ENCODE peak calls at places on chromosomes 1 and 21, in six cellular contexts. B is substantia nigra, D is fibroblast of lung, A is stomach, W is A673, L is cardiac muscle cell. S is an unnamed sample.

GRCh38 chr1:30668546-30669327 is 54.6 kb downstream of the MATN1 start:
- DNase-seq in B (no peak), D (peak), A (no peak), W (no peak), L (no peak), S (no peak)

GRCh38 chr1:173347276-173347675 is 129.9 kb upstream of the PRDX6 start:
- DNase-seq in B (no peak), D (no peak), A (no peak), W (no peak), L (no peak), S (no peak)

GRCh38 chr1:85550784-85551516 is 29.6 kb upstream of the CCN1 start:
- DNase-seq in B (no peak), D (peak), A (no peak), W (no peak), L (no peak), S (peak)

GRCh38 chr21:38119793-38120192 is 137.0 kb upstream of the KCNJ15 start:
- DNase-seq in B (no peak), D (no peak), A (no peak), W (no peak), L (no peak), S (no peak)

GRCh38 chr1:118223426-118223825 is 38.4 kb upstream of the SPAG17 start:
- DNase-seq in B (peak), D (no peak), A (no peak), W (peak), L (peak), S (no peak)

GRCh38 chr1:16051039-16051438 is 7.5 kb downstream of the CLCNKB start:
- DNase-seq in B (no peak), D (no peak), A (no peak), W (no peak), L (no peak), S (no peak)

GRCh38 chr1:186155594-186155993 is 219.5 kb downstream of the TPR start:
- DNase-seq in B (no peak), D (peak), A (no peak), W (peak), L (peak), S (peak)

GRCh38 chr21:43758132-43758619 is 17.9 kb downstream of the CSTB start:
- DNase-seq in B (no peak), D (peak), A (no peak), W (no peak), L (peak), S (no peak)

GRCh38 chr1:54705153-54705552 is 10.5 kb upstream of the TTC4 start:
- DNase-seq in B (no peak), D (no peak), A (no peak), W (no peak), L (peak), S (no peak)

GRCh38 chr1:155961937-155962336 is 16.4 kb downstream of the ARHGEF2 start:
- DNase-seq in B (no peak), D (peak), A (peak), W (peak), L (peak), S (peak)

GRCh38 chr1:156090138-156090821 is 8.0 kb upstream of the MEX3A start:
- DNase-seq in B (no peak), D (no peak), A (no peak), W (no peak), L (no peak), S (no peak)

GRCh38 chr1:170470121-170470520 is 61.8 kb upstream of the GORAB start:
- DNase-seq in B (no peak), D (no peak), A (no peak), W (no peak), L (no peak), S (no peak)

GRCh38 chr1:41534181-41535076 is 49.9 kb upstream of the EDN2 start:
- DNase-seq in B (no peak), D (no peak), A (no peak), W (no peak), L (no peak), S (no peak)

GRCh38 chr1:90198616-90199015 is 203.7 kb downstream of the ZNF326 start:
- DNase-seq in B (no peak), D (no peak), A (no peak), W (no peak), L (no peak), S (no peak)

GRCh38 chr1:34825455-34826081 is 32.8 kb downstream of the GJA4 start:
- DNase-seq in B (no peak), D (no peak), A (peak), W (no peak), L (no peak), S (no peak)

GRCh38 chr1:182784556-182785171 is 4.9 kb upstream of the NPL start:
- DNase-seq in B (no peak), D (peak), A (no peak), W (peak), L (peak), S (no peak)

GRCh38 chr1:185091480-185091879 is 46.1 kb downstream of the RNF2 start:
- DNase-seq in B (no peak), D (no peak), A (no peak), W (no peak), L (no peak), S (no peak)

GRCh38 chr1:11044849-11045427 is 2.1 kb downstream of the MASP2 start:
- DNase-seq in B (no peak), D (no peak), A (no peak), W (no peak), L (no peak), S (no peak)

GRCh38 chr21:27043377-27043776 is 76.5 kb upstream of the ADAMTS5 start:
- DNase-seq in B (no peak), D (no peak), A (no peak), W (no peak), L (no peak), S (no peak)

GRCh38 chr1:192889082-192889481 is 80.2 kb downstream of the RGS2 start:
- DNase-seq in B (no peak), D (no peak), A (no peak), W (no peak), L (no peak), S (no peak)

GRCh38 chr1:6260961-6261614 is at the start of gene GPR153:
- DNase-seq in B (no peak), D (peak), A (peak), W (peak), L (peak), S (no peak)

GRCh38 chr1:243345205-243345604 is 89.4 kb downstream of the SDCCAG8 start:
- DNase-seq in B (peak), D (peak), A (no peak), W (peak), L (peak), S (no peak)

GRCh38 chr1:40315795-40316594 is 1.1 kb downstream of the COL9A2 start:
- DNase-seq in B (peak), D (no peak), A (no peak), W (peak), L (peak), S (no peak)

GRCh38 chr1:2966940-2967725 is 54.1 kb upstream of the ACTRT2 start:
- DNase-seq in B (peak), D (no peak), A (no peak), W (no peak), L (no peak), S (no peak)

GRCh38 chr1:224340711-224341384 is 10.9 kb upstream of the NVL start:
- DNase-seq in B (no peak), D (peak), A (peak), W (peak), L (peak), S (no peak)

GRCh38 chr1:45146833-45147232 is 59.6 kb downstream of the ZSWIM5 start:
- DNase-seq in B (no peak), D (no peak), A (no peak), W (no peak), L (no peak), S (no peak)

GRCh38 chr1:72241397-72241796 is 40.9 kb downstream of the NEGR1 start:
- DNase-seq in B (no peak), D (no peak), A (no peak), W (no peak), L (no peak), S (peak)

GRCh38 chr1:210446479-210446878 is 117.8 kb downstream of the HHAT start:
- DNase-seq in B (no peak), D (no peak), A (no peak), W (peak), L (no peak), S (no peak)

GRCh38 chr1:228332797-228333738 is 73.6 kb downstream of the TRIM11 start:
- DNase-seq in B (no peak), D (no peak), A (peak), W (no peak), L (no peak), S (no peak)

GRCh38 chr21:34227386-34227852 is 136.4 kb upstream of the KCNE2 start:
- DNase-seq in B (no peak), D (peak), A (no peak), W (no peak), L (peak), S (no peak)

GRCh38 chr1:147169840-147170674 is 2.2 kb downstream of the PRKAB2 start:
- DNase-seq in B (no peak), D (no peak), A (no peak), W (no peak), L (no peak), S (no peak)

GRCh38 chr1:19979494-19979977 is at the start of gene PLA2G2A:
- DNase-seq in B (no peak), D (no peak), A (no peak), W (no peak), L (peak), S (no peak)
- H3K27ac ChIP-seq in B (no peak), D (no peak), A (no peak), W (no peak), L (no peak), S (no peak)

DNA sequence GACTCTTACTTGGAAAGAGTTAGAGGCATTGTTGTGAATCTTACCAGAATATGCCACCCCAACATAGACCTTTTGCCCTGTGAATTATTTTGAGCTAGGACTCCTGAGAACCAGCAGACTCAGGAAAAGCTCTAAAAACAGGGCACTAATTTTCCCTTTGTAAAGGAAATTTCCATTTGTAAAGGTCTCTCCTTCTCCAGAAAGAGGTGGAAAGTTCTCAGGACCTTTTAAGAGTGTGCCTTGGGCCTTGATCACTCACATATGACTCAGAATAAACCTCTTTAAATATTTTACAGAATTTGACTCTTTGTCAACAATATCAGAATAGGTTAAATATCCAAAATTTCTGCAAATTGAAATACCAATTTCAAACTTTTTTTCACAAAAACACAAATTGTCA is 721.8 kb upstream of the NCAM2 start:
- DNase-seq in B (no peak), D (no peak), A (no peak), W (no peak), L (no peak), S (no peak)
- H3K27ac ChIP-seq in B (no peak), D (no peak), A (no peak), W (no peak), L (no peak), S (no peak)

DNA sequence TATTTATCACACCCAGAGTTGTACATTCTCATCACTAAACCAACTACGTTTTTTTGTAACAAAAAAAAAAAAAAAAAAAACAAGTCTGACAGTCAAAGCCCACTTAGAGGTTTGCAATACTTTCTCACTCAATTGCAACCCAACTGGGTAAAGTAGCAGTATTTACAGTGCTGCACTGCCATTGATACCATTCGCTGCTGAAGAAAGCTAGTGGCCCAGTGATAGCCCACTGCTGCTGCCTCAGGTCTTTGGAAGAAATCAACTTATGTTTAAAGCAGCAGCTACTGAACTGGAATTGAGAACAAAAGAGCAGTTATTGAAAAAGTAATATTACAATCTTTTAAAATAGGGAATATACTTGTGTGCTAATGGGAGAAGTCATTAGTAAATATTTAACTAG is 2.7 kb downstream of the HNRNPU start:
- DNase-seq in B (no peak), D (peak), A (no peak), W (no peak), L (peak), S (no peak)
- H3K27ac ChIP-seq in B (peak), D (peak), A (peak), W (no peak), L (no peak), S (peak)

GRCh38 chr1:198674009-198674408 is 35.2 kb downstream of the PTPRC start:
- DNase-seq in B (no peak), D (no peak), A (no peak), W (no peak), L (no peak), S (no peak)

GRCh38 chr1:198669771-198670170 is 30.9 kb downstream of the PTPRC start:
- DNase-seq in B (no peak), D (no peak), A (no peak), W (no peak), L (no peak), S (no peak)

GRCh38 chr1:198669023-198669698 is 30.3 kb downstream of the PTPRC start:
- DNase-seq in B (no peak), D (peak), A (no peak), W (no peak), L (peak), S (peak)

GRCh38 chr1:198671136-198671535 is 32.3 kb downstream of the PTPRC start:
- DNase-seq in B (no peak), D (no peak), A (no peak), W (no peak), L (no peak), S (no peak)

DNA sequence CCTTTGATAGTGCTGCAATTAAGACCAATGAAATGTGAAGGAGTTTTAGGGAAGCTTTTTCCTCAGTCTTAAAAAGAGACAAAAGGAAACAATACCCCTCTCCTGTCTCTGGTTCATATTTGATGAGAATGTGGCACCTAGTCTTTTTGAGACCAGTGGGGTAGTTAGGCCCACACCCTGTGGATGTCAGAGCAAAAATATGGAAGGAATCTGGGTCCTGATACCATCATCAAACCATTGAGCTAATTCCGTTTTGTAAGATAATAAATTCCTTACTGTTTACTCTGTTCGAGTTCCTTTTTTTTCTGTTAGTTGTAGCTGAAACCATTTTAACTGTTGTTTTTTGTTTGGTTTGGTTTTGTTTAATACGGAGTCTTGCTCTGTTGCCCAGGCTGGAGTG is 33.3 kb downstream of the PTPRC start:
- DNase-seq in B (no peak), D (no peak), A (no peak), W (no peak), L (peak), S (no peak)
- H3K27ac ChIP-seq in B (no peak), D (no peak), A (no peak), W (no peak), L (no peak), S (peak)

DNA sequence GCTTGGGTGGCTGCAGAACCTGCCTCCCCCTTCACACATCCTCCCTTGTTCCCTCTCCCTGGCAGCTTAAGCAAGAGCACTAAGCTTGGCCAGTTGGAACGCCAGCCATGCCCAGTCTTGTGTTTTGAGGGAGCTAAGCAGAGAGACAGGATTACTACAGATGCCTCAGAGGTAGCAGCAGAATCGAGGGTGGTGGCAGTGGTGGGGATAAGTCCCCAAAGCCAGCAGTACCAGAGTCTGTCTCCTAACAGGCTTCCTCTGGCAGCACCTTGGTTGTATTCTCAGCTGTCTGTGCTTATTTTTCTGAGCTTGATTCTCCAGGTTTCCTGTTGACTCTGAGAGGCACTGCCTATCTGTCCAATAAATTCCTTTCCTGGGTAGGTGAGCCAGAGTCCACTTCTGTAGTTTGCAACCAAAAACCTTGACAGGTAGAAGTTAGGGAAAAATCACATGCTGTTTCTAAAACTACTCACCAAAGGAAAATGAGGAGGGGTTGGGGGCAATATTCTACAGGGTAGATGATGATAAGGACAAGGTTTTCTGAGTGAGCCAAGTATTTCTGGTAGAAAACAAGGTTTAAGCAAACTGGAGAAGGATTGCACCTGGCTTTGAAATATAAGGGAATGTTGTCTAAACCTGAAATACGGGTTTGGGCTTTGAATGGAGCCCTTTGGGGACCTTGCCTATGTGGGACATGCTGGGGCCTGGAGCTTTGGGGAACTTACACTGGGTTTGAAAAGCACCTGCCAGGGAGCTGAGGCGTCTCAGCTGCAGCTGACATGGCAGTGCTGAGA is 100.8 kb downstream of the PBX1 start:
- DNase-seq in B (no peak), D (no peak), A (peak), W (no peak), L (no peak), S (no peak)
- H3K27ac ChIP-seq in B (no peak), D (no peak), A (peak), W (no peak), L (peak), S (peak)

GRCh38 chr1:168693197-168693871 is 35.7 kb downstream of the DPT start:
- DNase-seq in B (no peak), D (no peak), A (peak), W (no peak), L (no peak), S (no peak)
- H3K27ac ChIP-seq in B (no peak), D (no peak), A (peak), W (no peak), L (no peak), S (no peak)